ENCODE peak calls at places on chromosomes 13 and 19, in seven cellular contexts. K is endothelial cell, E is HepG2, H is AG10803, Q is uterus, Z is natural killer cell, X is AG04450. Y is an unnamed sample.

GRCh38 chr13:51518847-51519246 is 65.4 kb upstream of the WDFY2 start:
- DNase-seq in K (no peak), E (no peak), H (peak), Q (no peak), Z (no peak), X (no peak), Y (peak)

GRCh38 chr13:20191902-20192469 is 752 bp downstream of the GJB2 start:
- DNase-seq in K (no peak), E (no peak), H (no peak), Q (no peak), Z (no peak), X (no peak), Y (no peak)

GRCh38 chr19:38713865-38714264 is 30.4 kb downstream of the CAPN12 start:
- DNase-seq in K (no peak), E (no peak), H (no peak), Q (no peak), Z (no peak), X (no peak), Y (no peak)

GRCh38 chr19:3253270-3253669 is 28.8 kb downstream of the CELF5 start:
- DNase-seq in K (no peak), E (no peak), H (no peak), Q (no peak), Z (no peak), X (no peak), Y (no peak)

GRCh38 chr19:7492142-7493055 is 3.6 kb upstream of the PEX11G start:
- DNase-seq in K (no peak), E (no peak), H (peak), Q (no peak), Z (no peak), X (no peak), Y (peak)

GRCh38 chr13:97431365-97431764 is 2.6 kb upstream of the RAP2A start:
- DNase-seq in K (no peak), E (no peak), H (no peak), Q (no peak), Z (no peak), X (no peak), Y (no peak)

GRCh38 chr19:42095814-42096230 is 19.9 kb downstream of the ZNF574 start:
- DNase-seq in K (peak), E (no peak), H (no peak), Q (no peak), Z (no peak), X (no peak), Y (no peak)

GRCh38 chr19:57280913-57281425 is 684 bp downstream of the ZNF460 start:
- DNase-seq in K (peak), E (no peak), H (no peak), Q (no peak), Z (peak), X (no peak), Y (no peak)

GRCh38 chr13:40340368-40341085 is 325.9 kb downstream of the FOXO1 start:
- DNase-seq in K (no peak), E (no peak), H (peak), Q (no peak), Z (no peak), X (no peak), Y (no peak)

GRCh38 chr13:20431080-20431479 is 94.6 kb downstream of the CRYL1 start:
- DNase-seq in K (no peak), E (no peak), H (no peak), Q (peak), Z (no peak), X (no peak), Y (no peak)

DNA sequence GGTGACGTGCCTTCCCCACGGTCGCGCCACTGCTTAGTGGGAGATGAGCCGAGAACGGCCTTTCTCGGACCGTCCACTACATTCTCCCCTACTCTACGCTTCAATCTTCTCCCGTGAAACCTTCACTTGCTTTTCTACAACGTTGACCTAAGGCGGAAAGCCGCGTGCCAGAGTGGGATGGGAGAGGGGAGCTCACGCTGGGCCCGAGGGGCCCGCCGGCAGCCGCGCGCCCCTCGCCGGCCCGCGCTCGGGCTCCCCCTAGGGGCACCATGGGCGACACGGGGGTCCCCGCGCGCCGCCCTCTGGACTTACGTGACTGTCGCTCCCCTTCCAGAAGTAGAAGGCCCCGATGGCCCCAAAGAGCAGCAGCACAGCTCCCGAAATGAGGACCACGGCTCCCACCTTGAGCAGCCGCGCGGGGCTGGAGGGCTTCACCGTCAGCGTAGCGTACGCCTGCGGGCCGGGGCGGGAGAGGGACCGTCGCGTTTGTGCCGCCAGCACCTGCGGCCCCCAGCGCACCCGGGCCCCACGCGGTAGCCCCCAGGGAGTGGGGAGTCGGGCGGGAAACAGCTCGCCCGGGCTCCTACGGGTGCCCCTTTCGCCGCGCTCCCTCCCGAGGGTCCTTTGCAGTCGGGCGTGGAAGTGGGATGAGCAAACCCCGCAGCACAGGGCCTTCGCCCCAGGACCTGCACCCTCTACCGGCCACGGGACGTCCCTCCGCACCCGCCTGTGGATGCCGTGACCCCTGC is 727 bp downstream of the CNMD start:
- DNase-seq in K (peak), E (no peak), H (no peak), Q (no peak), Z (peak), X (no peak), Y (no peak)
- TF ChIP-seq CTCF in K (peak), E (peak), H (peak), Q (peak), Z (peak), X (peak), Y (peak)

GRCh38 chr13:33132644-33133440 is 116.6 kb downstream of the KL start:
- DNase-seq in K (no peak), E (no peak), H (peak), Q (no peak), Z (no peak), X (no peak), Y (no peak)
- TF ChIP-seq CTCF in K (no peak), E (no peak), H (no peak), Q (no peak), Z (no peak), X (no peak), Y (no peak)

DNA sequence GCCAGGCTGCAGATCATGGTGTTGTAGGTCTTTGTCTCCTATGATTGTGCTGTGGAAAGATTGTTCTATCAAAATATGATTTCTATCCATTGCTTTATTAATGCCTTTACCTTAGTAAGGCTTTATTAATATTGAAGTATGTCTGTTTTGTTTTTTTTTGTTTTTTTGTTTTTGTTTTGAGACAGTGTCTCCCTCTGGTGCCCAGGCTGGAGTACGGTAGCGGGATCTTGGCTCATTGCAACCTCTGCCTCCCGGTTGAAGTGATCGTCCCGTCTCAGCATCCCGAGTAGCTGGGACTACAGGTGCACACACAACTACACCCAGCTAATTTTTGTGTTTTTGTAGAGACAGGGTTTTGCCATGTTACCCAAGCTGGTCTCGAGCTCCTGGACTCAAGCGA is 7.7 kb downstream of the IRGC start:
- DNase-seq in K (no peak), E (no peak), H (no peak), Q (no peak), Z (no peak), X (no peak), Y (no peak)
- TF ChIP-seq CTCF in K (no peak), E (peak), H (peak), Q (no peak), Z (no peak), X (peak), Y (peak)

GRCh38 chr13:41608111-41608510 is 150.8 kb downstream of the RGCC start:
- DNase-seq in K (no peak), E (no peak), H (peak), Q (no peak), Z (no peak), X (no peak), Y (no peak)

GRCh38 chr13:41606646-41607045 is 149.3 kb downstream of the RGCC start:
- DNase-seq in K (no peak), E (peak), H (no peak), Q (no peak), Z (no peak), X (no peak), Y (no peak)

GRCh38 chr13:41608779-41609178 is 151.4 kb downstream of the RGCC start:
- DNase-seq in K (no peak), E (no peak), H (peak), Q (no peak), Z (no peak), X (no peak), Y (no peak)

GRCh38 chr13:41603917-41604316 is 146.6 kb downstream of the RGCC start:
- DNase-seq in K (no peak), E (no peak), H (peak), Q (no peak), Z (no peak), X (no peak), Y (no peak)

DNA sequence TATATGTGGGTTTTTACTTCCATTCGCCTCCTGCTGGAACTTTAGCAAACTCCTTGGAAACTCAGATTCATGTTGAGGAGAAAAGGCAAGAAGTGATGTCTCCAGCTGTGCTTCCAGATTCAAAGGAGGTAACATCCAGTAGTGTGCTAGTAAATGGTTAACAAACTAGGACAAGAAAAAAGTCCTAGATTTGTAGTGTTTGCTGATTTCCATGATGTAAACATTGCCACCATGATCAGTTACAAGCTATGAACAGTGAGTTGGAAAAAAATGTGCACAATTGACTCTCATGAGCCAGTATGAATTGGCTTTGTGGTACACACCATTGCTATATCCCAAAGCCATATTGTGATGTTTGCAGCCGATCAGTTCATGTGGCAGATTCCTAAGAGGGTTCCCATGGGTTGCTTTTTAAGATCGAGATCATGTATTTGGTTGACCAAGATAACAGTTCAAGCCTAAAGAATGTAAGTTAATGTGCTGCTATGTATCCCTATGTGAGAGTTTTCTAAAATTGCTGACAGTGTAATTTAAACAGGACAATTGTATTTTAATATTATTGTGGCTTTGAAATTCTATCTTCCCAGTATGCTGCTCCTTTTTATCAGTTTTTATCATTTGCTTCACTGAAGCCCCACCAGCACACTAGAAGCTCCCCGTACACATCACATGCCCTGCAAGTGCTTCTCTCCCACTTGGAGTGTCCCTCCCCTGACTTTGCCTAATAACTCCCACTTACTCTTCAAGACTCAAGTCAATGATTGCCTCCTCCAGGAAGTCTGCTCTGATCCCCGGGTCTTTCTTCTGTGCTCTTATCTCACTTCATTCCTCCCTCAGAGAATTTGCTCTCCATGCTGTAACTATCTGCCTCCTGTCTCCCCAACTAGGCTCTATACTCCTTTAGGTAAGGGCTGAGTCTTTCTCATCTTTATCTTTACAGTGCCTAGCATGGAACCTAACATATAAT is 148.3 kb downstream of the RGCC start:
- DNase-seq in K (no peak), E (peak), H (no peak), Q (no peak), Z (no peak), X (no peak), Y (no peak)
- TF ChIP-seq CTCF in K (no peak), E (no peak), H (no peak), Q (no peak), Z (no peak), X (peak), Y (no peak)

GRCh38 chr19:43595999-43596841 is at the start of the genes IRGQ and ZNF576:
- DNase-seq in K (peak), E (peak), H (peak), Q (peak), Z (peak), X (peak), Y (peak)
- TF ChIP-seq CTCF in K (no peak), E (peak), H (peak), Q (peak), Z (no peak), X (peak), Y (no peak)

GRCh38 chr13:54733639-54734038 is 1705.0 kb downstream of the OLFM4 start:
- DNase-seq in K (peak), E (peak), H (no peak), Q (no peak), Z (no peak), X (no peak), Y (no peak)
- TF ChIP-seq CTCF in K (no peak), E (no peak), H (no peak), Q (no peak), Z (no peak), X (no peak), Y (no peak)

Y was measured in CD14-positive monocyte.